ENCODE peak calls at places on chromosomes 16 and 17, in ten cellular contexts. H is AG04450; Q is tibial artery; W is occipital lobe; T is NCI-H2081; X is stimulated activated CD8-positive, alpha-beta memory T cell treated with anti-CD3 and anti-CD28 coated beads, Interleukin-15, amount 100 ng/mL, for 24 hours; Z is stimulated activated CD4-positive, alpha-beta T cell treated with anti-CD3 and anti-CD28 coated beads, TNF-alpha, amount 100 ng/mL, for 4 hours; R is CD8-positive, alpha-beta memory T cell; A is T-helper 22 cell; S is COR-L47. M is an unnamed sample.
A peak's percentile ranks its signal among the peaks of the same experiment; 100 is the strongest.

GRCh38 chr17:76736349-76737081 is 616 bp downstream of the SRSF2 start:
- DNase-seq in H (no peak), W (peak; percentile 49), A (peak; percentile 49), S (peak; percentile 75), R (peak; percentile 51), X (peak; percentile 40), Q (peak; percentile 87), T (peak; percentile 81), Z (peak; percentile 52), M (peak; percentile 50)

GRCh38 chr17:19706791-19707727 is 9.3 kb downstream of the SLC47A2 start:
- DNase-seq in R (no peak), T (no peak), S (no peak), X (no peak), A (no peak), Z (no peak), H (no peak), W (no peak), Q (no peak), M (no peak)

GRCh38 chr17:81533713-81534141 is 5.5 kb downstream of the FSCN2 start:
- DNase-seq in A (no peak), X (no peak), H (no peak), W (no peak), T (no peak), Q (no peak), S (no peak), Z (no peak), R (no peak), M (no peak)

GRCh38 chr17:41769985-41770384 is 16.5 kb downstream of the JUP start:
- DNase-seq in X (no peak), T (no peak), A (no peak), R (no peak), Z (no peak), Q (no peak), W (no peak), S (no peak), H (no peak), M (no peak)

GRCh38 chr17:63537001-63537400 is 13.3 kb upstream of the DCAF7 start:
- DNase-seq in Z (no peak), Q (peak; percentile 5), H (no peak), T (no peak), X (no peak), A (no peak), R (no peak), S (no peak), W (no peak), M (no peak)

GRCh38 chr17:41058741-41059140 is 1.2 kb downstream of the KRTAP2-3 start:
- DNase-seq in X (no peak), A (no peak), W (no peak), S (no peak), H (no peak), T (no peak), Q (no peak), R (no peak), Z (no peak), M (no peak)

GRCh38 chr16:49638696-49639629 is 216.9 kb downstream of the ZNF423 start:
- DNase-seq in S (no peak), T (no peak), Z (no peak), R (no peak), X (no peak), H (no peak), W (no peak), A (no peak), Q (no peak), M (no peak)

GRCh38 chr17:14337596-14338079 is 36.8 kb downstream of the HS3ST3B1 start:
- DNase-seq in S (no peak), A (no peak), X (no peak), R (no peak), H (no peak), Q (no peak), T (no peak), Z (no peak), W (no peak), M (no peak)

GRCh38 chr16:88804552-88805339 is 1.2 kb downstream of the CDT1 start:
- DNase-seq in Z (no peak), W (no peak), A (no peak), R (no peak), T (peak; percentile 35), X (no peak), Q (peak; percentile 63), H (no peak), S (peak; percentile 40), M (no peak)

GRCh38 chr16:14301150-14302030 is 230.3 kb downstream of the MRTFB start:
- DNase-seq in W (no peak), T (no peak), X (no peak), S (no peak), Z (peak; percentile 36), A (no peak), R (no peak), Q (peak; percentile 80), H (no peak), M (no peak)

GRCh38 chr17:68396795-68397536 is 60.3 kb downstream of the WIPI1 start:
- DNase-seq in S (no peak), H (no peak), X (no peak), A (peak; percentile 21), R (no peak), T (no peak), Q (no peak), W (no peak), Z (no peak), M (no peak)

GRCh38 chr16:48217708-48218107 is 26.4 kb upstream of the LONP2 start:
- DNase-seq in Z (no peak), W (no peak), R (no peak), T (no peak), A (no peak), X (no peak), S (no peak), H (no peak), Q (no peak), M (no peak)

GRCh38 chr16:57352636-57353047 is 5.9 kb upstream of the CCL22 start:
- DNase-seq in H (no peak), T (no peak), S (no peak), A (no peak), R (no peak), Q (no peak), X (no peak), W (no peak), Z (no peak), M (no peak)

GRCh38 chr17:30970757-30971567 is at the start of gene RNF135:
- DNase-seq in T (no peak), R (peak; percentile 26), Q (peak; percentile 94), X (peak; percentile 40), S (peak; percentile 53), Z (peak; percentile 35), A (peak; percentile 11), H (peak; percentile 59), W (peak; percentile 32), M (peak; percentile 29)

GRCh38 chr16:48608452-48608851 is 1.5 kb downstream of the N4BP1 start:
- DNase-seq in A (no peak), S (no peak), Z (no peak), Q (no peak), W (no peak), R (no peak), T (no peak), X (no peak), H (no peak), M (no peak)

GRCh38 chr17:4968166-4968915 is 724 bp upstream of the SPAG7 start:
- DNase-seq in X (no peak), T (no peak), W (no peak), A (peak; percentile 13), Z (no peak), Q (no peak), H (no peak), S (no peak), R (no peak), M (no peak)

GRCh38 chr16:49654425-49654824 is 201.5 kb downstream of the ZNF423 start:
- DNase-seq in Z (no peak), X (no peak), S (no peak), W (no peak), Q (no peak), H (no peak), T (no peak), A (no peak), R (no peak), M (no peak)

GRCh38 chr16:84507011-84507982 is 2.8 kb upstream of the MEAK7 start:
- DNase-seq in S (no peak), Q (peak; percentile 65), T (no peak), Z (no peak), H (no peak), R (no peak), A (no peak), W (no peak), X (no peak), M (peak; percentile 27)

GRCh38 chr16:9340402-9341095 is 249.1 kb downstream of the HAPSTR1 start:
- DNase-seq in S (no peak), Q (no peak), H (no peak), W (peak; percentile 38), Z (no peak), A (no peak), R (no peak), T (no peak), X (no peak), M (no peak)

GRCh38 chr17:69945698-69946185 is 129.3 kb upstream of the KCNJ16 start:
- DNase-seq in R (no peak), A (no peak), Z (no peak), W (no peak), Q (no peak), S (no peak), X (no peak), T (no peak), H (no peak), M (no peak)

GRCh38 chr16:51722467-51722866 is 571.4 kb upstream of the SALL1 start:
- DNase-seq in Z (no peak), H (no peak), Q (no peak), W (no peak), X (no peak), R (no peak), S (no peak), A (no peak), T (no peak), M (no peak)

GRCh38 chr17:78478757-78479297 is 98.4 kb downstream of the DNAH17 start:
- DNase-seq in R (no peak), Q (no peak), A (no peak), H (no peak), W (no peak), S (no peak), X (no peak), Z (no peak), T (no peak), M (no peak)

GRCh38 chr16:68978303-68978954 is 127.0 kb upstream of the HAS3 start:
- DNase-seq in W (no peak), T (no peak), R (no peak), A (no peak), X (no peak), Z (no peak), H (no peak), Q (no peak), S (no peak), M (no peak)

GRCh38 chr17:39831588-39831987 is 32.5 kb downstream of the IKZF3 start:
- DNase-seq in A (no peak), W (no peak), H (no peak), S (no peak), Z (no peak), X (no peak), T (no peak), Q (no peak), R (no peak), M (no peak)

GRCh38 chr17:39194089-39194984 is 3.1 kb downstream of the CACNB1 start:
- DNase-seq in Z (no peak), R (no peak), W (peak; percentile 78), H (no peak), S (no peak), X (no peak), A (no peak), T (no peak), Q (peak; percentile 93), M (no peak)

GRCh38 chr17:7219812-7220592 is at the start of the genes ACADVL and DLG4:
- DNase-seq in S (peak; percentile 43), A (peak; percentile 62), X (peak; percentile 60), H (peak; percentile 74), Q (peak; percentile 95), W (peak; percentile 81), Z (peak; percentile 58), R (peak; percentile 66), T (no peak), M (peak; percentile 65)

GRCh38 chr17:40560592-40561293 is 4.5 kb downstream of the CCR7 start:
- DNase-seq in A (peak; percentile 71), W (no peak), X (no peak), S (no peak), R (peak; percentile 61), Q (no peak), H (no peak), Z (peak; percentile 68), T (no peak), M (no peak)

GRCh38 chr17:36949461-36949927 is 740 bp downstream of the AATF start:
- DNase-seq in W (no peak), S (no peak), Q (no peak), T (no peak), X (no peak), Z (no peak), H (no peak), A (no peak), R (no peak), M (no peak)